ENCODE peak calls at places on chromosomes 2 and 18, in five cellular contexts. One of them, this sample, is unnamed. For H3K27me3, the result is how much of the 10 kb centered on the place peaks cover.

GRCh38 chr2:60595953-60596352 is 42.5 kb upstream of the BCL11A start:
- DNase-seq in adrenal gland: no peak
- DNase-seq in CD8-positive, alpha-beta memory T cell: no peak
- DNase-seq in cardiac muscle cell: no peak
- DNase-seq in uterus: no peak
- DNase-seq in this sample: no peak

GRCh38 chr2:187877391-187877790 is 323.2 kb upstream of the TFPI start:
- DNase-seq in adrenal gland: no peak
- DNase-seq in CD8-positive, alpha-beta memory T cell: no peak
- DNase-seq in cardiac muscle cell: no peak
- DNase-seq in uterus: no peak
- DNase-seq in this sample: no peak

GRCh38 chr2:88055049-88055435 is 541 bp downstream of the KRCC1 start:
- DNase-seq in adrenal gland: no peak
- DNase-seq in CD8-positive, alpha-beta memory T cell: no peak
- DNase-seq in cardiac muscle cell: peak
- DNase-seq in uterus: no peak
- DNase-seq in this sample: no peak

GRCh38 chr2:43942001-43942400 is 53.8 kb downstream of the LRPPRC start:
- DNase-seq in adrenal gland: no peak
- DNase-seq in CD8-positive, alpha-beta memory T cell: no peak
- DNase-seq in cardiac muscle cell: peak
- DNase-seq in uterus: no peak
- DNase-seq in this sample: no peak

GRCh38 chr2:15311201-15311882 is 249.8 kb downstream of the NBAS start:
- DNase-seq in adrenal gland: no peak
- DNase-seq in CD8-positive, alpha-beta memory T cell: no peak
- DNase-seq in cardiac muscle cell: peak
- DNase-seq in uterus: no peak
- DNase-seq in this sample: no peak

GRCh38 chr2:158495175-158495574 is 38.4 kb downstream of the PKP4 start:
- DNase-seq in adrenal gland: no peak
- DNase-seq in CD8-positive, alpha-beta memory T cell: no peak
- DNase-seq in cardiac muscle cell: peak
- DNase-seq in uterus: no peak
- DNase-seq in this sample: no peak

GRCh38 chr18:30971338-30971956 is 71.1 kb downstream of the DSC3 start:
- DNase-seq in adrenal gland: no peak
- DNase-seq in CD8-positive, alpha-beta memory T cell: no peak
- DNase-seq in cardiac muscle cell: peak
- DNase-seq in uterus: no peak
- DNase-seq in this sample: peak

GRCh38 chr2:136356111-136357033 is 238.4 kb upstream of the CXCR4 start:
- DNase-seq in adrenal gland: no peak
- DNase-seq in CD8-positive, alpha-beta memory T cell: no peak
- DNase-seq in cardiac muscle cell: no peak
- DNase-seq in uterus: no peak
- DNase-seq in this sample: no peak

GRCh38 chr2:8800821-8801220 is 36.6 kb downstream of the KIDINS220 start:
- DNase-seq in adrenal gland: no peak
- DNase-seq in CD8-positive, alpha-beta memory T cell: no peak
- DNase-seq in cardiac muscle cell: no peak
- DNase-seq in uterus: no peak
- DNase-seq in this sample: no peak

GRCh38 chr2:197306691-197307030 is 3.9 kb downstream of the ANKRD44 start:
- DNase-seq in adrenal gland: peak
- DNase-seq in CD8-positive, alpha-beta memory T cell: peak
- DNase-seq in cardiac muscle cell: no peak
- DNase-seq in uterus: no peak
- DNase-seq in this sample: peak

GRCh38 chr2:206176128-206176527 is 16.4 kb downstream of the EEF1B2 start:
- DNase-seq in adrenal gland: no peak
- DNase-seq in CD8-positive, alpha-beta memory T cell: no peak
- DNase-seq in cardiac muscle cell: peak
- DNase-seq in uterus: no peak
- DNase-seq in this sample: no peak

GRCh38 chr2:182891611-182892010 is 25.2 kb upstream of the FRZB start:
- DNase-seq in adrenal gland: no peak
- DNase-seq in CD8-positive, alpha-beta memory T cell: no peak
- DNase-seq in cardiac muscle cell: no peak
- DNase-seq in uterus: no peak
- DNase-seq in this sample: no peak

GRCh38 chr18:22563098-22563707 is 145.5 kb upstream of the CTAGE1 start:
- DNase-seq in adrenal gland: peak
- DNase-seq in CD8-positive, alpha-beta memory T cell: peak
- DNase-seq in cardiac muscle cell: peak
- DNase-seq in uterus: peak
- DNase-seq in this sample: peak

GRCh38 chr2:202164409-202164808 is 74.0 kb downstream of the SUMO1 start:
- DNase-seq in adrenal gland: no peak
- DNase-seq in CD8-positive, alpha-beta memory T cell: no peak
- DNase-seq in cardiac muscle cell: peak
- DNase-seq in uterus: no peak
- DNase-seq in this sample: no peak

GRCh38 chr2:146312899-146313298 is 1531.9 kb upstream of the ACVR2A start:
- DNase-seq in adrenal gland: no peak
- DNase-seq in CD8-positive, alpha-beta memory T cell: no peak
- DNase-seq in cardiac muscle cell: peak
- DNase-seq in uterus: no peak
- DNase-seq in this sample: no peak

GRCh38 chr2:158142568-158143332 is 41.1 kb downstream of the UPP2 start:
- DNase-seq in adrenal gland: no peak
- DNase-seq in CD8-positive, alpha-beta memory T cell: no peak
- DNase-seq in cardiac muscle cell: peak
- DNase-seq in uterus: no peak
- DNase-seq in this sample: peak

GRCh38 chr2:88159955-88160415 is 10.2 kb upstream of the THNSL2 start:
- DNase-seq in adrenal gland: peak
- DNase-seq in CD8-positive, alpha-beta memory T cell: peak
- DNase-seq in cardiac muscle cell: peak
- DNase-seq in uterus: peak
- DNase-seq in this sample: peak

GRCh38 chr2:169865492-169865891 is 38.2 kb downstream of the UBR3 start:
- DNase-seq in adrenal gland: no peak
- DNase-seq in CD8-positive, alpha-beta memory T cell: no peak
- DNase-seq in cardiac muscle cell: no peak
- DNase-seq in uterus: no peak
- DNase-seq in this sample: peak

GRCh38 chr2:176127769-176128072 is 1.8 kb upstream of the HOXD8 start:
- DNase-seq in adrenal gland: no peak
- DNase-seq in CD8-positive, alpha-beta memory T cell: no peak
- DNase-seq in cardiac muscle cell: no peak
- DNase-seq in uterus: no peak
- DNase-seq in this sample: no peak

GRCh38 chr2:176129013-176129796 is at the start of gene HOXD8:
- DNase-seq in adrenal gland: peak
- DNase-seq in CD8-positive, alpha-beta memory T cell: no peak
- DNase-seq in cardiac muscle cell: peak
- DNase-seq in uterus: peak
- DNase-seq in this sample: no peak

GRCh38 chr2:176128172-176129012 is 1.1 kb upstream of the HOXD8 start:
- DNase-seq in adrenal gland: no peak
- DNase-seq in CD8-positive, alpha-beta memory T cell: no peak
- DNase-seq in cardiac muscle cell: no peak
- DNase-seq in uterus: peak
- DNase-seq in this sample: no peak

GRCh38 chr2:176125215-176126054 is 2.9 kb downstream of the HOXD9 start:
- DNase-seq in adrenal gland: no peak
- DNase-seq in CD8-positive, alpha-beta memory T cell: no peak
- DNase-seq in cardiac muscle cell: no peak
- DNase-seq in uterus: no peak
- DNase-seq in this sample: no peak

DNA sequence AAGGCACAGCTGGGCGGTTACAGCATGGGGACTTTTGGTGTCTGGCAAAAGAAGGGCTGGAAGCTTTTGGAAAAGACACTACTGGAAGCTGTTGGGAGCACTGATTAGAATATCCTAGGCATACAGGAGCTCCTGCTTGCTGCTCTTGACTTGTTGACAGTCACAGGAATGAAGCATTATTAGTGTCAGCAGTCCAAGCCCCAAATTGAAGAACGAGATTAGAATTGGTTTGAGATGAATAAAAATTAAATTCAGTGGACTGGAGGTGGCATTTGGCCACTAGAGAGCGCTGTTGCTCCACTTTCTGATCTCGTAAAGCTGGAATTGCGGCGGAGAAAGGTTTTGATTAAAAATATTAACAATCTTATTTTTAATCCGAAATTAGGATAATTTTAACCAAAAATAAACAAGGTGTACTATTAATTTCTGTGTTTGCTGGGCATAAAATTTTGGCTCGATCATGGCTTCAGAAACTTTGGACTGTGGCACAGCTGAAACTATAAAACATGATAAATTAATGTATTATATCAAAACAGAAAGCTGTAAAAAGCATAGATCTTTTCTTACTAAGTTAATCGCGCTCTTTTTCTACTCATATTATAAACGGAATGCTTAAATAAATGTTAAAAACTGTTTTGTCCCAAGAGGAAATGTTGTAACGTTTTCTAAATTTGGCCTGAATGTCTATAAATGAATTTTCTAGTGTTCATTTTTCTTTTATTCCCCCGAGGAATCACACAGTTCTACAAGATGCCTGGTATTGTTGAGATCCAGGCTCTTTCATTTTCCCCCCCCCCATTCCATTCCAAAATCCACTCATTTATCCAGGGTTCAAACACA is 2.4 kb upstream of the HOXD8 start:
- DNase-seq in adrenal gland: peak
- DNase-seq in CD8-positive, alpha-beta memory T cell: peak
- DNase-seq in cardiac muscle cell: peak
- DNase-seq in uterus: peak
- DNase-seq in this sample: peak
- H3K27me3 ChIP-seq in adrenal gland: under half
- H3K27me3 ChIP-seq in CD8-positive, alpha-beta memory T cell: half or more
- H3K27me3 ChIP-seq in cardiac muscle cell: half or more
- H3K27me3 ChIP-seq in uterus: under half
- H3K27me3 ChIP-seq in this sample: under half

GRCh38 chr18:37520508-37520907 is 45.1 kb downstream of the CELF4 start:
- DNase-seq in adrenal gland: no peak
- DNase-seq in CD8-positive, alpha-beta memory T cell: no peak
- DNase-seq in cardiac muscle cell: no peak
- DNase-seq in uterus: no peak
- DNase-seq in this sample: no peak

GRCh38 chr18:37521500-37522465 is 43.8 kb downstream of the CELF4 start:
- DNase-seq in adrenal gland: no peak
- DNase-seq in CD8-positive, alpha-beta memory T cell: no peak
- DNase-seq in cardiac muscle cell: no peak
- DNase-seq in uterus: no peak
- DNase-seq in this sample: no peak

GRCh38 chr18:37524546-37525301 is 40.9 kb downstream of the CELF4 start:
- DNase-seq in adrenal gland: no peak
- DNase-seq in CD8-positive, alpha-beta memory T cell: no peak
- DNase-seq in cardiac muscle cell: no peak
- DNase-seq in uterus: no peak
- DNase-seq in this sample: no peak

GRCh38 chr18:37525302-37525585 is 40.4 kb downstream of the CELF4 start:
- DNase-seq in adrenal gland: no peak
- DNase-seq in CD8-positive, alpha-beta memory T cell: no peak
- DNase-seq in cardiac muscle cell: no peak
- DNase-seq in uterus: no peak
- DNase-seq in this sample: no peak

DNA sequence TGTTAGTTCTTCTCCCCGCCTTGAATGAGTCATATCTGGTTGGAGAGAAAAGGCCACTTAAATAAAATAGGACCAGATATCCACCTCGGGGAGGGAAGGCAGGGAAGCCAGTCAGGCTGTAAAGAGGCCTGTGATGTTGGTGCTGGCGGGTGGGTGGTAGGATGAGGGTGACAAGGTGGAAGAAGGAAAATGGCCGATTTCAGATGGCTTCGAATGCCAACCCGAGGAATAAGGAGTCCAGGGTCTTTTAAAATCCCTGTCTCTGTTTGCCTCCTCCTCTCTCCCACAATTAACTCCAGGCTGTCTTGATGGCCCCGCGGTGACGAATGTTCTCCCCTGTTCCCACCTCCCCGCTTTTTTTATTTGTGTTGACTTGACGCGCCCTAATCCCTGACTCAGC is 41.5 kb downstream of the CELF4 start:
- DNase-seq in adrenal gland: no peak
- DNase-seq in CD8-positive, alpha-beta memory T cell: no peak
- DNase-seq in cardiac muscle cell: no peak
- DNase-seq in uterus: no peak
- DNase-seq in this sample: no peak
- H3K27me3 ChIP-seq in adrenal gland: under half
- H3K27me3 ChIP-seq in CD8-positive, alpha-beta memory T cell: under half
- H3K27me3 ChIP-seq in cardiac muscle cell: under half
- H3K27me3 ChIP-seq in uterus: under half
- H3K27me3 ChIP-seq in this sample: under half

GRCh38 chr2:135078417-135078816 is 26.3 kb downstream of the RAB3GAP1 start:
- DNase-seq in adrenal gland: no peak
- DNase-seq in CD8-positive, alpha-beta memory T cell: no peak
- DNase-seq in cardiac muscle cell: no peak
- DNase-seq in uterus: no peak
- DNase-seq in this sample: no peak
- H3K27me3 ChIP-seq in adrenal gland: under half
- H3K27me3 ChIP-seq in CD8-positive, alpha-beta memory T cell: under half
- H3K27me3 ChIP-seq in cardiac muscle cell: under half
- H3K27me3 ChIP-seq in uterus: under half
- H3K27me3 ChIP-seq in this sample: under half

DNA sequence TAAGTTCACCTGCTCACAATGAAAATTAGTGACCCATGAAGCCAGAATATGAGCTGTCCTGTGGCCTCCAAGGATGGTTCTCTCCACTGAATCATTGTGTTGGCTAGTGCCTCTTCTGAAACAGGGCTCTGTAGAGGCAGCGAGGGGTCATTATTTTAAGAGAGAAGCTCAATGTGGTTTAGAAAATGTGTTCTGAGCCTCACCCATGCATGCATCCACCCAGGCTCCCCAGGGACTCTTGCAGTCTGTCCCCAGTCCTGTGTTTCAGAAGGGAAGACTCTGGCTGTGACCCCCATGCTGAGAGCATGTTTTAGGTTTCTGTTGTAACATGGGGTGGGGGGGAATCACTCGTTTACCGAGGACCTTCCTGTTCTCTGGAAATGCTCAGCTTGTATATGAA is 135.2 kb downstream of the RNF144A start:
- DNase-seq in adrenal gland: no peak
- DNase-seq in CD8-positive, alpha-beta memory T cell: no peak
- DNase-seq in cardiac muscle cell: no peak
- DNase-seq in uterus: no peak
- DNase-seq in this sample: no peak
- H3K27me3 ChIP-seq in adrenal gland: under half
- H3K27me3 ChIP-seq in CD8-positive, alpha-beta memory T cell: under half
- H3K27me3 ChIP-seq in cardiac muscle cell: under half
- H3K27me3 ChIP-seq in uterus: under half
- H3K27me3 ChIP-seq in this sample: under half

GRCh38 chr2:235195921-235196320 is 244.1 kb downstream of the SH3BP4 start:
- DNase-seq in adrenal gland: no peak
- DNase-seq in CD8-positive, alpha-beta memory T cell: no peak
- DNase-seq in cardiac muscle cell: no peak
- DNase-seq in uterus: no peak
- DNase-seq in this sample: no peak
- H3K27me3 ChIP-seq in adrenal gland: under half
- H3K27me3 ChIP-seq in CD8-positive, alpha-beta memory T cell: under half
- H3K27me3 ChIP-seq in cardiac muscle cell: under half
- H3K27me3 ChIP-seq in uterus: under half
- H3K27me3 ChIP-seq in this sample: under half

This sample was measured in Karpas-422.